ENCODE peak calls at places on chromosomes 2 and 18, in ten cellular contexts. B, Q, Z, K, O, F, C, S, A and M are unnamed samples.

GRCh38 chr2:9004338-9005204 is 1.1 kb upstream of the MBOAT2 start:
- DNase-seq in B (peak; percentile 31), Q (no peak), Z (no peak), K (no peak), O (no peak), F (no peak), C (no peak), S (no peak), A (no peak), M (no peak)

GRCh38 chr2:13611939-13612338 is 895.2 kb downstream of the TRIB2 start:
- DNase-seq in B (no peak), Q (no peak), Z (no peak), K (no peak), O (no peak), F (no peak), C (no peak), S (no peak), A (no peak), M (no peak)

GRCh38 chr2:26891-27290 is 19.4 kb downstream of the FAM110C start:
- DNase-seq in B (no peak), Q (no peak), Z (no peak), K (no peak), O (no peak), F (no peak), C (no peak), S (no peak), A (no peak), M (no peak)

GRCh38 chr2:133241231-133241575 is 327.1 kb downstream of the NCKAP5 start:
- DNase-seq in B (peak; percentile 34), Q (no peak), Z (no peak), K (no peak), O (no peak), F (no peak), C (no peak), S (no peak), A (no peak), M (no peak)

GRCh38 chr2:75896779-75897366 is 186.2 kb upstream of the GCFC2 start:
- DNase-seq in B (peak; percentile 7), Q (peak; percentile 73), Z (no peak), K (no peak), O (peak; percentile 21), F (peak; percentile 52), C (no peak), S (peak; percentile 56), A (no peak), M (no peak)

GRCh38 chr2:100845141-100845991 is 25.4 kb downstream of the NPAS2 start:
- DNase-seq in B (no peak), Q (no peak), Z (no peak), K (no peak), O (no peak), F (no peak), C (no peak), S (no peak), A (no peak), M (no peak)

GRCh38 chr2:88845772-88846661 is 154.5 kb downstream of the RPIA start:
- DNase-seq in B (no peak), Q (no peak), Z (peak; percentile 18), K (no peak), O (no peak), F (no peak), C (no peak), S (no peak), A (no peak), M (no peak)

GRCh38 chr2:166727105-166727504 is 161.2 kb upstream of the XIRP2 start:
- DNase-seq in B (no peak), Q (peak; percentile 66), Z (no peak), K (no peak), O (no peak), F (no peak), C (no peak), S (no peak), A (no peak), M (no peak)

GRCh38 chr2:201696151-201696659 is 2.2 kb downstream of the MPP4 start:
- DNase-seq in B (peak; percentile 67), Q (no peak), Z (no peak), K (no peak), O (peak; percentile 21), F (no peak), C (no peak), S (no peak), A (no peak), M (no peak)

GRCh38 chr18:56986829-56987228 is 160.1 kb upstream of the BOD1L2 start:
- DNase-seq in B (no peak), Q (no peak), Z (no peak), K (no peak), O (no peak), F (no peak), C (no peak), S (no peak), A (no peak), M (no peak)

GRCh38 chr18:64851796-64852195 is 702.9 kb upstream of the LINC00305 start:
- DNase-seq in B (no peak), Q (no peak), Z (no peak), K (no peak), O (no peak), F (no peak), C (no peak), S (no peak), A (no peak), M (no peak)